ENCODE peak calls at places on chromosome 19, in six cellular contexts. C is heart right ventricle; W is neural progenitor cell; F is CD8-positive, alpha-beta T cell; U is right atrium auricular region; O is cardiac muscle cell. S is an unnamed sample.

GRCh38 chr19:34667349-34668076 is 9.4 kb downstream of the SCGB2B2 start:
- DNase-seq in C (no peak), U (no peak), O (peak; percentile 17), F (no peak), W (no peak), S (no peak)

GRCh38 chr19:32866564-32867265 is 2.9 kb downstream of the SLC7A9 start:
- DNase-seq in C (no peak), F (no peak), W (no peak), U (no peak), O (no peak), S (no peak)

GRCh38 chr19:10334340-10335148 is 1.2 kb upstream of the RAVER1 start:
- DNase-seq in C (peak; percentile 96), U (peak; percentile 97), F (no peak), O (peak; percentile 98), W (peak; percentile 93), S (peak; percentile 98)

GRCh38 chr19:310141-310651 is 19.0 kb upstream of the PLPP2 start:
- DNase-seq in U (no peak), C (peak; percentile 5), W (no peak), F (no peak), O (no peak), S (no peak)

GRCh38 chr19:38735257-38735686 is 9.0 kb downstream of the CAPN12 start:
- DNase-seq in F (peak; percentile 70), W (peak; percentile 72), U (no peak), C (peak; percentile 17), O (no peak), S (no peak)

GRCh38 chr19:1651061-1651547 is 1.3 kb downstream of the TCF3 start:
- DNase-seq in F (peak; percentile 77), O (peak; percentile 38), W (peak; percentile 76), C (no peak), U (no peak), S (no peak)

GRCh38 chr19:27765912-27766725 is 1446.8 kb downstream of the UQCRFS1 start:
- DNase-seq in O (no peak), C (no peak), U (peak; percentile 18), F (no peak), W (no peak), S (no peak)

GRCh38 chr19:58399903-58400637 is 4.6 kb downstream of the RNF225 start:
- DNase-seq in F (no peak), C (no peak), W (no peak), U (no peak), O (no peak), S (no peak)

GRCh38 chr19:31110331-31110730 is 238.9 kb downstream of the TSHZ3 start:
- DNase-seq in F (no peak), O (peak; percentile 69), U (no peak), C (no peak), W (peak; percentile 61), S (no peak)

GRCh38 chr19:8635422-8635821 is 5.0 kb downstream of the NFILZ start:
- DNase-seq in U (no peak), W (no peak), F (no peak), O (no peak), C (no peak), S (no peak)

DNA sequence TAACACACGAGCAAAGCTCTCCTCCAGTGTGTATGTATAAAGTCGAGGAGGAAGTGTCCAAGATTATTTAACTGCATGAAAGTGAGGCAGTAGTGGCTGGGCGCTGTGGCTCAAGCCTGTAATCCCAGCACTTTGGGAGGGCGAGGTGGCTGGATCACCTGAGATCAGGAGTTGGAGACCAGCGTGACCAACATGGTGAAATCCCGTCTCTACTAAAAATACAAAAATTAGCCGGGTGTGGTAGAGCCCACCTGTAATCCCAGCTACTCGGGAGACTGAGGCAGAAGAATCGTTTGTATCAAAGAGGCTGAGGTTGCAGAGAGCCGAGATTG is 1.2 kb upstream of the ZNF20 start:
- DNase-seq in C (no peak), U (no peak), F (no peak), W (no peak), O (no peak), S (no peak)
- H3K36me3 ChIP-seq in C (no peaks in the 10 kb centered on the region), U (peaks cover 19% of the 10 kb centered on the region), F (peaks cover 9% of the 10 kb centered on the region), W (peaks cover 38% of the 10 kb centered on the region), O (peaks cover 32% of the 10 kb centered on the region), S (peaks cover 35% of the 10 kb centered on the region)

GRCh38 chr19:2700660-2701360 is 1.7 kb downstream of the GNG7 start:
- DNase-seq in U (no peak), F (no peak), O (no peak), C (no peak), W (no peak), S (no peak)
- H3K4me1 ChIP-seq in U (peaks cover 21% of the 10 kb centered on the region), F (peaks cover 26% of the 10 kb centered on the region), O (peaks cover 9% of the 10 kb centered on the region), C (peaks cover 4% of the 10 kb centered on the region), W (peaks cover 4% of the 10 kb centered on the region), S (peaks cover 4% of the 10 kb centered on the region)

GRCh38 chr19:16860996-16861395 is 27.8 kb upstream of the F2RL3 start:
- DNase-seq in U (no peak), W (no peak), F (no peak), O (no peak), C (no peak), S (no peak)
- H3K36me3 ChIP-seq in U (peaks cover 37% of the 10 kb centered on the region), W (no peaks in the 10 kb centered on the region), F (peaks cover 19% of the 10 kb centered on the region), O (peaks cover 25% of the 10 kb centered on the region), C (no peaks in the 10 kb centered on the region), S (peaks cover 38% of the 10 kb centered on the region)

DNA sequence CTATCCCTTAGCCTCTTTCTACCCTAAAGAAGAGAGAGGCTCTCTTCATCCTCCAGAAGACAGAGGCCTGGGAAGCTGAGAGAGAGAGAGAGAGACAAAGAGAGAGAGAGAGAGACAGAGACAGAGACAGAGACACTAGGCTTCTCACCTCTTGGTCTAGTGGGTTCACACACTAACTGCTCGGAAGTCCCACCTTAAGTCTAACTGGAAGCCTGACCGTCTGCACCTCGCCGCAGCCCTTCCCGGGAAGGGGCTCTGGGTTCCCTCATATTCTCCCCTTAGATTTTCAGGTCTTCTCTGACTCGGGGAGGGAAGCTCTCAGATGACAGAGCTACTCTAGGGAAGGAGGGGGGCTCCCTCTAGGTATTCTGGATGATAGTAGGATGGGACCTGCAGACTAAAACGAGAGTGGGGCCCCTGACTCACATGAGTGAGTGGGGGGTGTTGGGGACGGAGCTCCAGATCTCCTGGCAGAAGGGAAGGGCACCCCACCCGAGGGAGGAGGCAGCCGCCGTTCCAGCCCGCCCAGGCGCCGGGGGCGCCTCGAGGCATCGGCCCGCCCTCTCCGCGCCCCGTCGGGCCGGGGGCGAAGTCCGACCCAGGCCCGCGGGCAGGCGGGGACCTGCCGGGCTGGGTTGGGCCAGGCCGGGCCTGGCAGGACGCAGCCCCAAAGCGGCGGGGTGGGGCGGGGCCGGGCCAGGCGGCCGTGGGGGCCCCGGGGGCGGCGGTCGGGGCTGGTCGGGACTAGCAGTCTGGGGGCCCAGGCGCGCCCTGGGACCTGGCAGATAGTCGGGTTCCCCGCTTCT is 2.0 kb upstream of the JUNB start:
- DNase-seq in U (no peak), F (no peak), W (peak; percentile 72), O (no peak), C (peak; percentile 37), S (no peak)
- H3K4me1 ChIP-seq in U (peaks cover 66% of the 10 kb centered on the region), F (peaks cover 47% of the 10 kb centered on the region), W (peaks cover 30% of the 10 kb centered on the region), O (peaks cover 27% of the 10 kb centered on the region), C (peaks cover 45% of the 10 kb centered on the region), S (peaks cover 47% of the 10 kb centered on the region)

DNA sequence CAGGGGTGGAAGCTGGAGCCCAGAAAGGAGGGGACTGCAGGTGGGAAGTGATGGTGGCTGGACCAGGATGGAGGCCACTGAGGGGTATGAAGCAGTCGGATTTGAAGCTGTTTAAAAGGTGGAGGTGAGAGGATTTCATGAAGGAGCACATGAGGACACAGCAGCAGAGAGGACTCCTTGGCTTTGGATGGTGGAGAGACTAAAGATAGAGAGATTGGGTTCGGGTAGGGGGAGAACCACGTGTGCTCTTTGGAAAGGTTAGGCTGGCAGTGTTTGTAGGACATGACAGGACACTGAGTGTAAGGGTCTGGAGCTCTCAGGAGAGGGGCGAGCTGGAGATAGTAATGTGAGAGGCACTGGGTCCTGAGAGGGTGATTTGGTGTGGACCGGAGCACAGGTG is 8.8 kb downstream of the SNRPD2 start:
- DNase-seq in C (no peak), W (no peak), U (no peak), F (no peak), O (no peak), S (no peak)
- H3K36me3 ChIP-seq in C (no peaks in the 10 kb centered on the region), W (no peaks in the 10 kb centered on the region), U (peaks cover 22% of the 10 kb centered on the region), F (peaks cover 26% of the 10 kb centered on the region), O (peaks cover 25% of the 10 kb centered on the region), S (peaks cover 31% of the 10 kb centered on the region)

GRCh38 chr19:16076154-16076957 is at the start of gene TPM4:
- DNase-seq in U (peak; percentile 96), C (peak; percentile 94), O (peak; percentile 99), F (peak; percentile 77), W (peak; percentile 96), S (peak; percentile 97)

GRCh38 chr19:16073481-16073880 is 2.8 kb upstream of the TPM4 start:
- DNase-seq in F (no peak), C (no peak), W (no peak), O (no peak), U (no peak), S (no peak)

GRCh38 chr19:16073988-16074387 is 2.3 kb upstream of the TPM4 start:
- DNase-seq in C (no peak), F (no peak), O (no peak), U (no peak), W (no peak), S (no peak)

GRCh38 chr19:16075430-16076153 is 703 bp upstream of the TPM4 start:
- DNase-seq in F (no peak), W (peak; percentile 11), U (no peak), C (no peak), O (peak; percentile 60), S (peak; percentile 71)

DNA sequence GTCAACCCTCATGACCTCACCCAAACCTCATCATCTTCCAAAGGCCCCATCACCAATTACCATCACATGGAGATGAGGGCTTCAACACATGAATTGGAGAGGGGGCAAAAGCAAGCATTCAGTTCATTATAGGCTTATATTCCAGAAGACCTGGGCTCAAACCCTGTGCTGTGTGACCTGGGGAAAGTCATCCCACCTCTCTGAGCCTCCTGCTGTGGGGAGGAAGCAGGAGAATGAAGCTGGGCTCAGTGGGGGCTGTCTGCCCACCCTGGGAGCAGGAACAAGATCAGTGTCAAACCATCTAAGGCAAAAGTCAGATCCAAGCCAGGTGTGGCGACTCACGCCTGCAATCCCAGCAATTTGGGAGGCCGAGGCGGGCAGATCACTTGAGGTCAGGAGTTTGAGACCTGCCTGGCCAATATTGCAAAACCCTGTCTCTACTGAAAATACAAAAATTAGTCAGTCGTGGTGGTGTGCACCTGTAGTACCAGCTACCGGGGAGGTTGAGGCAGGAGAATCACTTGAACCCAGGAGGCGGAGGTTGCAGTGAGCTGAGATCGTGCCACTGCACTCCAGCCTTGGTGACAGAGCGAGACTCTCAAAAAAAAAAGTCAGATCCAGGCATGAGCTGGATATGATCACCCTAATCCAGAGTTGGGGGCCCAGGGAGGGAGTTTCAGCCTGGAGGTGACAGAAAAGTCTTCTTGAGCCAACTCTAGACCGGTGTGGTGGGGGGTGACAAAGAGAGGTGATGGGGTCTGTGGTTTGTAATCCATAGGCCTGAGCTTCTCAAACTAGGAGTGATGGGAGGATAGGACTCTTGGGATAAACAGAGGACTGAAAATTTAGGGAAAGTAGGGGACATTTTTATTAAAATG is 1.6 kb upstream of the TPM4 start:
- DNase-seq in F (no peak), U (no peak), O (no peak), W (no peak), C (no peak), S (no peak)
- H3K4me1 ChIP-seq in F (peaks cover 81% of the 10 kb centered on the region), U (peaks cover 38% of the 10 kb centered on the region), O (peaks cover 20% of the 10 kb centered on the region), W (peaks cover 22% of the 10 kb centered on the region), C (peaks cover 38% of the 10 kb centered on the region), S (peaks cover 9% of the 10 kb centered on the region)

DNA sequence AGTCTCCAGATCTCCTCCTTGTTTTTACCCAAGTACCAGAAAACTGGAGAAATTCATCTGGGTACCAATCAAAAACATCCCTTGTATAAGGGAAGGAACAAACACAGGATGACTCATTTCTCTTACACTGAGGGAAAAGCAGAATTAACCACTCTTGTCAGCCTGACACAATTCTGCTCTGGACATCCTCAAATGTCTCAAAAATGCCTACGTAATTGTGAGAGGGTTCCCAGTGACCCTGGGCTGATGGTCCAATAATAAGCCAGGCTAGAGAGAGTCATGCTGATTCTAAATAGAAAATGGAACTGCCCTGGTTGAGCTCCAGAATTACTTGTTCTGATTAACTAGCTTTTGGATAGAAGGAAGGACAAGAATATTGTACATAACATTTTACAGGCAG is 14.5 kb downstream of the ZNF708 start:
- DNase-seq in U (no peak), W (no peak), C (no peak), O (peak; percentile 74), F (no peak), S (no peak)
- H3K36me3 ChIP-seq in U (no peaks in the 10 kb centered on the region), W (no peaks in the 10 kb centered on the region), C (no peaks in the 10 kb centered on the region), O (no peaks in the 10 kb centered on the region), F (no peaks in the 10 kb centered on the region), S (no peaks in the 10 kb centered on the region)

S was measured in ascending aorta.